ENCODE peak calls at places on chromosome 19, in seven cellular contexts. Q is AML-193, N is NCI-H510A, T is mesothelial cell of epicardium, V is right atrium auricular region, K is thoracic aorta, L is ovary. H is an unnamed sample.

GRCh38 chr19:39362682-39363657 is 20.7 kb downstream of the SAMD4B start:
- DNase-seq in Q (no peak), N (no peak), T (no peak), V (no peak), K (no peak), L (peak), H (no peak)

GRCh38 chr19:48943081-48943480 is 9.6 kb downstream of the DHDH start:
- DNase-seq in Q (no peak), N (no peak), T (no peak), V (no peak), K (no peak), L (no peak), H (no peak)

GRCh38 chr19:49437231-49437630 is 4.1 kb downstream of the SLC17A7 start:
- DNase-seq in Q (no peak), N (no peak), T (no peak), V (no peak), K (no peak), L (no peak), H (no peak)

GRCh38 chr19:50437862-50438449 is 5.3 kb downstream of the MYBPC2 start:
- DNase-seq in Q (no peak), N (no peak), T (no peak), V (no peak), K (no peak), L (no peak), H (no peak)

GRCh38 chr19:16542894-16543498 is 759 bp upstream of the CHERP start:
- DNase-seq in Q (peak), N (no peak), T (no peak), V (no peak), K (no peak), L (no peak), H (no peak)

GRCh38 chr19:28244966-28245365 is 968.0 kb downstream of the UQCRFS1 start:
- DNase-seq in Q (no peak), N (no peak), T (no peak), V (no peak), K (no peak), L (no peak), H (no peak)

GRCh38 chr19:57068921-57069697 is 50.7 kb upstream of the USP29 start:
- DNase-seq in Q (no peak), N (no peak), T (no peak), V (no peak), K (no peak), L (peak), H (no peak)

GRCh38 chr19:2845107-2845506 is 3.8 kb downstream of the ZNF555 start:
- DNase-seq in Q (no peak), N (no peak), T (no peak), V (no peak), K (no peak), L (no peak), H (no peak)

GRCh38 chr19:43809762-43810696 is 7.8 kb upstream of the LYPD5 start:
- DNase-seq in Q (peak), N (no peak), T (no peak), V (no peak), K (no peak), L (no peak), H (peak)

GRCh38 chr19:15199652-15200574 is 882 bp downstream of the NOTCH3 start:
- DNase-seq in Q (no peak), N (no peak), T (peak), V (no peak), K (no peak), L (no peak), H (peak)

GRCh38 chr19:46935066-46935663 is 74.4 kb downstream of the ARHGAP35 start:
- DNase-seq in Q (no peak), N (no peak), T (no peak), V (no peak), K (no peak), L (no peak), H (no peak)

GRCh38 chr19:17686592-17687042 is 1.5 kb downstream of the UNC13A start:
- DNase-seq in Q (no peak), N (peak), T (no peak), V (no peak), K (no peak), L (no peak), H (peak)